ENCODE peak calls at places on chromosomes 11 and 22, in eight cellular contexts. K is GM23338, V is sigmoid colon, F is stomach, H is HCT116, C is prostate gland, J is GM12878, N is esophagus muscularis mucosa. O is an unnamed sample.

GRCh38 chr11:11735586-11735985 is 106.2 kb upstream of the USP47 start:
- DNase-seq in F (no peak), C (no peak), K (peak), J (no peak), V (no peak), N (peak), H (no peak), O (no peak)

GRCh38 chr11:78424334-78425270 is 7.0 kb upstream of the GAB2 start:
- DNase-seq in F (no peak), N (no peak), V (no peak), K (peak), J (peak), H (no peak), C (no peak), O (peak)

GRCh38 chr22:39614442-39614841 is 43.9 kb downstream of the CACNA1I start:
- DNase-seq in F (no peak), J (no peak), K (peak), N (no peak), H (no peak), C (no peak), V (no peak), O (no peak)

GRCh38 chr11:128764617-128765095 is 70.8 kb downstream of the FLI1 start:
- DNase-seq in V (no peak), K (no peak), N (no peak), J (no peak), C (peak), H (no peak), F (peak), O (no peak)

GRCh38 chr11:31680770-31681169 is 130.4 kb downstream of the PAX6 start:
- DNase-seq in K (no peak), J (no peak), N (no peak), V (no peak), F (no peak), H (no peak), C (no peak), O (no peak)

GRCh38 chr11:4830909-4831308 is 9.8 kb downstream of the OR51F2 start:
- DNase-seq in F (no peak), N (no peak), H (no peak), C (no peak), K (no peak), J (no peak), V (no peak), O (no peak)

GRCh38 chr11:124681421-124681820 is 7.7 kb downstream of the SPA17 start:
- DNase-seq in J (no peak), N (no peak), V (no peak), H (no peak), K (no peak), F (no peak), C (no peak), O (no peak)

GRCh38 chr11:70914496-70914895 is 337.9 kb downstream of the SHANK2 start:
- DNase-seq in C (no peak), K (no peak), H (no peak), N (no peak), J (no peak), F (no peak), V (no peak), O (no peak)

GRCh38 chr22:24503137-24503850 is 8.2 kb downstream of the UPB1 start:
- DNase-seq in V (no peak), F (peak), N (no peak), C (peak), J (peak), H (peak), K (peak), O (peak)

GRCh38 chr11:12598330-12599256 is 75.6 kb upstream of the TEAD1 start:
- DNase-seq in H (no peak), V (no peak), J (no peak), N (no peak), K (no peak), C (no peak), F (no peak), O (no peak)

GRCh38 chr22:10780281-10780680 is 4747.7 kb upstream of the OR11H1 start:
- DNase-seq in F (no peak), K (no peak), J (no peak), C (no peak), N (peak), H (no peak), V (no peak), O (no peak)

GRCh38 chr11:130546901-130547694 is 98.7 kb downstream of the ADAMTS15 start:
- DNase-seq in K (no peak), V (no peak), H (no peak), J (no peak), N (no peak), C (no peak), F (no peak), O (no peak)

GRCh38 chr11:65107751-65108468 is 3.8 kb upstream of the TM7SF2 start:
- DNase-seq in V (no peak), H (no peak), J (no peak), F (no peak), K (no peak), N (no peak), C (no peak), O (no peak)

GRCh38 chr11:71115770-71116434 is 136.5 kb downstream of the SHANK2 start:
- DNase-seq in N (no peak), J (no peak), H (no peak), F (no peak), K (no peak), C (no peak), V (no peak), O (no peak)

GRCh38 chr11:75160328-75160757 is 9.4 kb downstream of the SLCO2B1 start:
- DNase-seq in V (no peak), F (no peak), H (no peak), C (no peak), K (no peak), J (no peak), N (no peak), O (no peak)

GRCh38 chr11:18280438-18281046 is 14.5 kb downstream of the SAA1 start:
- DNase-seq in K (no peak), V (no peak), N (no peak), C (no peak), H (no peak), J (peak), F (no peak), O (no peak)

GRCh38 chr11:44250421-44250820 is 59.5 kb downstream of the ALX4 start:
- DNase-seq in J (no peak), N (no peak), V (no peak), C (no peak), H (no peak), F (no peak), K (no peak), O (no peak)

GRCh38 chr11:117876341-117877119 is at the start of gene FXYD6:
- DNase-seq in F (no peak), H (no peak), N (no peak), J (no peak), K (peak), C (no peak), V (peak), O (no peak)

GRCh38 chr11:105673089-105673488 is 63.2 kb downstream of the GRIA4 start:
- DNase-seq in H (no peak), J (no peak), C (peak), K (peak), V (no peak), N (no peak), F (no peak), O (no peak)

GRCh38 chr11:41056892-41057569 is 402.4 kb downstream of the LRRC4C start:
- DNase-seq in N (no peak), V (peak), C (no peak), J (no peak), F (no peak), H (no peak), K (no peak), O (no peak)

GRCh38 chr11:93099811-93100210 is 98.0 kb downstream of the SLC36A4 start:
- DNase-seq in J (no peak), F (no peak), C (no peak), V (no peak), H (no peak), K (no peak), N (no peak), O (no peak)

GRCh38 chr11:73866586-73866996 is 10.1 kb downstream of the COA4 start:
- DNase-seq in F (no peak), J (no peak), V (peak), K (no peak), N (no peak), C (no peak), H (peak), O (no peak)

GRCh38 chr11:122758974-122759373 is 79.3 kb upstream of the CRTAM start:
- DNase-seq in C (no peak), N (no peak), K (no peak), H (no peak), F (no peak), J (no peak), V (no peak), O (no peak)

GRCh38 chr11:122642472-122642922 is 13.0 kb upstream of the UBASH3B start:
- DNase-seq in J (no peak), C (no peak), K (no peak), F (no peak), H (peak), V (no peak), N (no peak), O (no peak)

GRCh38 chr11:126341760-126342161 is 13.7 kb upstream of the ST3GAL4 start:
- DNase-seq in J (no peak), K (no peak), N (no peak), C (no peak), V (no peak), F (no peak), H (no peak), O (no peak)

GRCh38 chr11:22930816-22931594 is 70.7 kb upstream of the CCDC179 start:
- DNase-seq in N (no peak), V (no peak), H (no peak), F (no peak), K (no peak), C (no peak), J (no peak), O (no peak)

GRCh38 chr11:65305501-65306268 is 9.0 kb upstream of the CDC42EP2 start:
- DNase-seq in C (peak), H (no peak), K (no peak), F (peak), N (no peak), V (peak), J (no peak), O (no peak)

GRCh38 chr22:33492210-33492651 is 428.0 kb downstream of the LARGE1 start:
- DNase-seq in H (no peak), V (no peak), J (no peak), N (no peak), K (peak), C (no peak), F (peak), O (no peak)

GRCh38 chr11:61700221-61700620 is 20.0 kb downstream of the DAGLA start:
- DNase-seq in C (peak), N (no peak), V (no peak), K (no peak), H (peak), J (no peak), F (peak), O (peak)

GRCh38 chr11:48006301-48006992 is 26.1 kb downstream of the PTPRJ start:
- DNase-seq in H (no peak), F (no peak), K (no peak), N (no peak), V (no peak), J (peak), C (no peak), O (no peak)

GRCh38 chr22:49583341-49583740 is 244.3 kb downstream of the BRD1 start:
- DNase-seq in J (no peak), K (no peak), C (no peak), F (no peak), N (no peak), H (no peak), V (no peak), O (no peak)

GRCh38 chr11:47617417-47617809 is 23.2 kb upstream of the C1QTNF4 start:
- DNase-seq in C (no peak), J (no peak), F (no peak), H (no peak), N (no peak), V (no peak), K (no peak), O (no peak)

GRCh38 chr11:134696455-134696854 is 284.4 kb upstream of the B3GAT1 start:
- DNase-seq in N (peak), V (no peak), H (no peak), K (no peak), J (no peak), F (no peak), C (no peak), O (no peak)

GRCh38 chr11:116542386-116542785 is 230.4 kb downstream of the BUD13 start:
- DNase-seq in N (no peak), J (no peak), C (no peak), F (no peak), K (no peak), V (peak), H (no peak), O (no peak)

GRCh38 chr11:45141171-45141570 is 5.3 kb upstream of the PRDM11 start:
- DNase-seq in K (no peak), N (peak), F (no peak), H (no peak), V (no peak), J (no peak), C (no peak), O (no peak)

GRCh38 chr22:48615171-48616008 is 1212.3 kb downstream of the BRD1 start:
- DNase-seq in V (no peak), F (no peak), H (no peak), J (no peak), K (no peak), N (no peak), C (no peak), O (no peak)

GRCh38 chr11:112513936-112514716 is 253.5 kb upstream of the PLET1 start:
- DNase-seq in F (no peak), V (no peak), N (peak), K (no peak), J (no peak), C (no peak), H (no peak), O (no peak)

DNA sequence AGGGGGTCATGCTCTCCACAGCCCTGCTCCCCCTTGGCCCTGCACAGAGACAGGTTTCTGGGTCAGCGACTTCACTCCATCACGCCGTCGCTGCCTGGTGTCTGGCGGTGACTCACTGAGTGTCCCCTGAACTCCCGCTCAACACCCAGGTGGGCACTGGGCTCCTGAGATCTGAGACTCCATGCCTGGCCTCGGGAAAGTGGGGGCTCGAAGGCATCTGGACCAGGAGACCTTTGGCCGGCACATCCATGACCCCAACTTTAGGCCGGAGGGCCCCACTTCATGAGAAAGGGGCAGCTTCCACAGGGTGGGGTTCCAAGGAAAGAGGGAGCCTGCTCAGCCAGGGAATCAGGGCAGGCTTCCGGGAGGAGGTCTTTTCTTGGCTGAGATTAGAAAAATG is 79.3 kb upstream of the PRR5 start:
- DNase-seq in V (no peak), F (no peak), K (no peak), H (no peak), N (no peak), C (no peak), J (no peak), O (no peak)
- TF ChIP-seq POLR2AphosphoS5 in V (no peak), F (no peak), K (no peak), H (no peak), N (no peak), C (no peak), J (no peak), O (no peak)

GRCh38 chr11:3627291-3627690 is 14.5 kb downstream of the ART5 start:
- DNase-seq in H (no peak), F (no peak), N (no peak), V (no peak), K (no peak), J (no peak), C (no peak), O (no peak)

GRCh38 chr11:3631331-3631730 is 10.5 kb downstream of the ART5 start:
- DNase-seq in V (no peak), J (no peak), H (no peak), K (no peak), F (no peak), C (no peak), N (no peak), O (no peak)

GRCh38 chr11:3623126-3623525 is 18.7 kb downstream of the ART5 start:
- DNase-seq in N (no peak), H (no peak), V (peak), J (no peak), F (no peak), C (no peak), K (no peak), O (peak)

GRCh38 chr11:3622521-3622920 is 19.3 kb downstream of the ART5 start:
- DNase-seq in V (peak), K (no peak), H (no peak), F (no peak), N (no peak), C (no peak), J (no peak), O (no peak)

DNA sequence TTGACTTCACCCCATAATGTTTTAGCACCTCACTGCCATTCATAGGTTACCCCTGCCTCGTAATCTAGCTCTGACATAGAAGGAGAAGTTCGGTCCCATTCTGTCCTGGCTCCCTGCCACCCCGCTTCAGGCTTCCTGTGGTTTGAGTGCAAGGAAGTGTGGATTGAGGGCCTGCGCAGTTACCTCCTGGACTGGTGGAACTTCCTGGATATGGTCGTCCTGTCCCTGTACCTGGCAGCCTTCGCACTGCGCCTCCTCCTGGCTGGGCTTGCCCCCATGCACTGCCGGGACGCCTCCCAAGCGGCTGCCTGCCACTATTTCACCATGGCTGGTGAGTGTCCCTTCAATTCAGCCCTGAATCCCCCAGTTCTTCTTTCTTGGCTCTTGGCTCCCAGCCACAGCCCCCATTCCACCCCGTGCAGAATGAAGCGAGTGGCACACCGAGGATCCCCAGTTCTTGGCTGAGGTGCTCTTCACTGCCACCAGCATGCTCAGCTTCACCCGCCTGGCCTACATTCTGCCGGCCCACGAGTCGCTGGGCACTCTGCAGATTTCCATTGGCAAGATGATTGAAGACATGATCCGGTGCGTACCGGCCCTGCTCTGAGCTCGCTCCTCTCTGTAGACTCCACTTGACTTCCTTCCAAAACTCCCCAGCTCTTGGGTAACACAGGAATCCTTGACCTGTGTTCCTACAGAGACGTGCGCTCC is 15.4 kb downstream of the ART5 start:
- DNase-seq in V (peak), H (no peak), K (peak), C (no peak), F (no peak), J (no peak), N (no peak), O (peak)
- TF ChIP-seq CTCF in V (no peak), H (no peak), K (peak), C (no peak), F (no peak), J (no peak), N (no peak), O (peak)

DNA sequence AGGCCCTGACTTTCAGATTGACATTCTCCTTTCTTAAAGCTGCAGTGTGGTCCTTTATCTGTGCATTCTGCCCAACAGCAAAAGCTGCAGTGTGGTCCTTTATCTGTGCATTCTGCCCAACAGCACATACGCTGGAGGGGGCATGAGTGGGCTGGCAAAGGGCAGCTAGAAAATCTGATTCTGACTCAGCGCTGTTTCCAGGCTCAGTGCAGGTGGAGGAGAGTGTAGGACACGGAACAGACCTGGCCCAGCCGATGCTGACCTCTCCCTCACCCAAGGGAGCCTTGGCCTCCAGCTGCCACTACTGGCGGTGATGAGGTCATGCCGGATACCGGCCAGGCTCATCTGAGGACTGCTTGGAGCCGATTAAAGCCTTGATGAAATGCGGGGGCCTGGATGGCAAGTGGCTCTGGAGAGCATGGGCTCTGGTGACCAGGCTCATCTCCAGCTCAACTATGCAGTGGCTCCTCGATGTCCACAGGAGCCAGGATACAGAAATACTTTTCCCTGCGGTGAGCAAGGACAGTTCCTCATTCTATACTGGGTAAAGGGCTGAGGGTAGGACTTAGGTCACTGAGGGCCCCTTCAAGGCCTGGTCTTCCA is 84.6 kb downstream of the CLPB start:
- DNase-seq in H (no peak), N (no peak), J (no peak), C (no peak), V (peak), K (no peak), F (no peak), O (no peak)
- TF ChIP-seq POLR2AphosphoS5 in H (no peak), N (no peak), J (no peak), C (no peak), V (no peak), K (no peak), F (no peak), O (no peak)

GRCh38 chr22:23246982-23247766 is 66.9 kb downstream of the BCR start:
- DNase-seq in C (no peak), K (no peak), J (no peak), H (no peak), N (no peak), F (no peak), V (no peak), O (no peak)

GRCh38 chr22:23243859-23244689 is 63.8 kb downstream of the BCR start:
- DNase-seq in K (no peak), C (no peak), V (no peak), F (no peak), H (no peak), J (no peak), N (no peak), O (no peak)

GRCh38 chr22:23245045-23245798 is 64.9 kb downstream of the BCR start:
- DNase-seq in F (no peak), H (no peak), J (no peak), K (no peak), N (no peak), V (no peak), C (no peak), O (no peak)

GRCh38 chr22:23244690-23245044 is 64.4 kb downstream of the BCR start:
- DNase-seq in K (no peak), C (no peak), F (no peak), V (no peak), H (no peak), N (no peak), J (no peak), O (no peak)

GRCh38 chr22:23245799-23246136 is 65.5 kb downstream of the BCR start:
- DNase-seq in F (no peak), J (no peak), H (no peak), V (no peak), K (no peak), C (no peak), N (no peak), O (no peak)
- TF ChIP-seq CTCF in F (no peak), J (no peak), H (no peak), V (no peak), K (no peak), C (no peak), N (no peak), O (no peak)